ENCODE peak calls at places on chromosomes 6 and 20, in nine cellular contexts. A is HepG2; E is heart right ventricle; S is RWPE1; F is upper lobe of right lung; Z is SJSA1; W is left ventricle myocardium inferior; X is A549; R is CD4-positive, CD25-positive, alpha-beta regulatory T cell. B is an unnamed sample.

GRCh38 chr20:18056174-18057105 is 1.3 kb downstream of the OVOL2 start:
- DNase-seq in A (no peak), E (no peak), S (no peak), F (peak), Z (no peak), W (no peak), X (no peak), R (no peak), B (no peak)

GRCh38 chr6:47034919-47035318 is 7.2 kb downstream of the ADGRF1 start:
- DNase-seq in A (no peak), E (no peak), S (peak), F (no peak), Z (peak), W (no peak), X (no peak), R (no peak), B (peak)

GRCh38 chr6:147204060-147204785 is at the start of gene STXBP5:
- DNase-seq in A (peak), E (peak), S (peak), F (peak), Z (peak), W (peak), X (no peak), R (peak), B (no peak)

GRCh38 chr6:45351667-45352066 is 23.5 kb downstream of the RUNX2 start:
- DNase-seq in A (no peak), E (no peak), S (no peak), F (no peak), Z (no peak), W (no peak), X (no peak), R (no peak), B (no peak)

GRCh38 chr6:165675120-165675519 is 12.1 kb upstream of the PDE10A start:
- DNase-seq in A (no peak), E (no peak), S (no peak), F (no peak), Z (no peak), W (no peak), X (no peak), R (no peak), B (no peak)

GRCh38 chr6:45697605-45698004 is 318.1 kb downstream of the CLIC5 start:
- DNase-seq in A (no peak), E (no peak), S (peak), F (no peak), Z (peak), W (no peak), X (no peak), R (no peak), B (peak)

GRCh38 chr6:89350281-89351037 is 2.1 kb downstream of the UBE2J1 start:
- DNase-seq in A (no peak), E (no peak), S (no peak), F (no peak), Z (peak), W (no peak), X (no peak), R (no peak), B (no peak)

GRCh38 chr6:57247603-57248002 is 25.5 kb upstream of the RAB23 start:
- DNase-seq in A (no peak), E (no peak), S (no peak), F (no peak), Z (no peak), W (no peak), X (no peak), R (no peak), B (no peak)

GRCh38 chr20:41330343-41330720 is 10.3 kb upstream of the LPIN3 start:
- DNase-seq in A (no peak), E (no peak), S (no peak), F (no peak), Z (no peak), W (no peak), X (no peak), R (no peak), B (no peak)

GRCh38 chr6:35474129-35474977 is 6.2 kb downstream of the RPL10A start:
- DNase-seq in A (no peak), E (no peak), S (no peak), F (no peak), Z (no peak), W (no peak), X (no peak), R (no peak), B (no peak)

GRCh38 chr6:5981274-5982026 is 25.3 kb downstream of the NRN1 start:
- DNase-seq in A (no peak), E (no peak), S (peak), F (no peak), Z (peak), W (no peak), X (no peak), R (no peak), B (peak)

GRCh38 chr6:5584072-5584471 is 322.8 kb downstream of the FARS2 start:
- DNase-seq in A (no peak), E (no peak), S (no peak), F (no peak), Z (no peak), W (no peak), X (no peak), R (no peak), B (no peak)

GRCh38 chr6:163937071-163937470 is 522.6 kb downstream of the QKI start:
- DNase-seq in A (no peak), E (no peak), S (no peak), F (no peak), Z (no peak), W (no peak), X (no peak), R (no peak), B (no peak)

GRCh38 chr6:21359926-21360325 is 233.6 kb upstream of the SOX4 start:
- DNase-seq in A (no peak), E (no peak), S (no peak), F (no peak), Z (no peak), W (no peak), X (no peak), R (no peak), B (no peak)

GRCh38 chr20:38624084-38624483 is 22.5 kb downstream of the ARHGAP40 start:
- DNase-seq in A (no peak), E (no peak), S (no peak), F (no peak), Z (no peak), W (no peak), X (no peak), R (no peak), B (no peak)

GRCh38 chr20:38617830-38618196 is 16.2 kb downstream of the ARHGAP40 start:
- DNase-seq in A (no peak), E (no peak), S (no peak), F (no peak), Z (no peak), W (no peak), X (no peak), R (no peak), B (no peak)

GRCh38 chr20:38617011-38617829 is 15.6 kb downstream of the ARHGAP40 start:
- DNase-seq in A (peak), E (no peak), S (peak), F (no peak), Z (no peak), W (no peak), X (peak), R (no peak), B (peak)

GRCh38 chr20:38623061-38623460 is 21.5 kb downstream of the ARHGAP40 start:
- DNase-seq in A (no peak), E (no peak), S (no peak), F (no peak), Z (no peak), W (no peak), X (no peak), R (no peak), B (no peak)

DNA sequence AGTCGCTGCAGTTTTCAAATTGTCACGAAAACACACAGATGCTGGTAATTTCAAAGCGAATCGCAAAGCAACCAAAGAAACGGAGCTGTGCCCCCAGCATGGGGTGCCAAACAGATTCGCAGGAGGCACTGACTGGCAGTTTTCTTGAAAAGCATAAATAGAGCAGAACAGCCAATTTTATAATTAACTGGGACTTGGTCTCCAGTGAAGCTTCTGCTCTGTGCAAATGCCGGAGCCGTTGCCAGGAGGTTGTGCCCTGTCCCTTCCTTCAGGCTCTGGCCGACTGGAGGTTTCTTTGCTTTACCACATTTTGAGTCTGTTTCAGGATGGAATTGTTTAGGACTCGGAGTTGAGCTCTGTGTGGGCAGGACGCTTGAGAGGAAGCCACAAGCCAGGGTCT is 18.9 kb downstream of the ARHGAP40 start:
- DNase-seq in A (no peak), E (no peak), S (no peak), F (no peak), Z (no peak), W (no peak), X (no peak), R (no peak), B (no peak)
- H3K27ac ChIP-seq in A (no peak), E (no peak), S (no peak), F (no peak), Z (no peak), W (no peak), X (no peak), R (no peak), B (no peak)

DNA sequence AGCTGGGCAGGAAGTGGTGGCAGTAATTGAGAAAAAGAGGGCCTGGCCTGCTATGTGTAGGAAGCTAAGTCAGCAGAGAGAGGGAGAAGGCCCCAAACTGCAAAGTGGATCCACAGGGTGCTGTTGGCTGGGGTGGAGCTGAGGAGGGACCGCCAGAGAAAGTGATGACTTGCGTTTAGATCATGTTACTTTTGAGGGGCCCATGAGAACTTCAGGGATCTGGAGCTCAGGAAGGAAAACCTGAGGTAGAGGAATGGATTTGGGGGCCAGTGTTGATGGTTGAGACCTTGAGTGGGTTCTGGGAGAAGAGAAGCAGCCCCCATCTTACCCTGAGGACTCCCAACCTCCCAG is 155.5 kb downstream of the MRPL14 start:
- DNase-seq in A (no peak), E (no peak), S (no peak), F (no peak), Z (no peak), W (no peak), X (no peak), R (no peak), B (no peak)
- H3K27ac ChIP-seq in A (no peak), E (peak), S (peak), F (peak), Z (no peak), W (peak), X (no peak), R (no peak), B (peak)

GRCh38 chr6:13398421-13398994 is 70.2 kb upstream of the TBC1D7 start:
- DNase-seq in A (no peak), E (no peak), S (no peak), F (no peak), Z (no peak), W (no peak), X (no peak), R (no peak), B (no peak)

GRCh38 chr6:13397359-13398080 is 69.2 kb upstream of the TBC1D7 start:
- DNase-seq in A (no peak), E (no peak), S (no peak), F (no peak), Z (no peak), W (no peak), X (peak), R (no peak), B (no peak)

GRCh38 chr6:13395272-13396237 is 67.2 kb upstream of the TBC1D7 start:
- DNase-seq in A (peak), E (peak), S (no peak), F (no peak), Z (peak), W (peak), X (no peak), R (no peak), B (peak)

GRCh38 chr6:13398081-13398406 is 69.7 kb upstream of the TBC1D7 start:
- DNase-seq in A (no peak), E (no peak), S (peak), F (no peak), Z (no peak), W (no peak), X (no peak), R (no peak), B (peak)

GRCh38 chr6:13396241-13396792 is 68.0 kb upstream of the TBC1D7 start:
- DNase-seq in A (no peak), E (no peak), S (no peak), F (no peak), Z (no peak), W (no peak), X (no peak), R (no peak), B (no peak)
- H3K27ac ChIP-seq in A (no peak), E (peak), S (no peak), F (peak), Z (no peak), W (peak), X (peak), R (no peak), B (no peak)

DNA sequence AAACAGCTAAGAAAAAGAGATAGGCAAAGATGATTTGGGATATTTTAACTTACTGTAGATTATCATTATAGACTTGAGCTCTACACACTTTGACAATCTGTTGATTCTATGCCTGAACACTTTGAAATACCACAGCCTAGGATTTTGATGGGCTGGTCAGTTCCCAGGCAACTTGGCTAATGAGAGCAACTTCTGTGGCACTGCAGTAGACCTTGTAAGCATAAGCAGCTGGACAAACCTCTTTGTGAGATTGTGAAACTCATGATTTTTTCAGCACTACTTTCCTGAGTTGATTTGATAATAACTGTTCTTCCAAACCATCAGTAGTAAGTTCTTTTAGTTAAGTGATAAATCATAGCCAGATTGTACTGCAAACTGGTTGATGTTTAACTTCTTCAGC is 27.1 kb upstream of the ELOVL5 start:
- DNase-seq in A (no peak), E (no peak), S (no peak), F (no peak), Z (no peak), W (no peak), X (no peak), R (no peak), B (no peak)
- H3K27ac ChIP-seq in A (no peak), E (no peak), S (no peak), F (no peak), Z (no peak), W (no peak), X (no peak), R (no peak), B (no peak)

DNA sequence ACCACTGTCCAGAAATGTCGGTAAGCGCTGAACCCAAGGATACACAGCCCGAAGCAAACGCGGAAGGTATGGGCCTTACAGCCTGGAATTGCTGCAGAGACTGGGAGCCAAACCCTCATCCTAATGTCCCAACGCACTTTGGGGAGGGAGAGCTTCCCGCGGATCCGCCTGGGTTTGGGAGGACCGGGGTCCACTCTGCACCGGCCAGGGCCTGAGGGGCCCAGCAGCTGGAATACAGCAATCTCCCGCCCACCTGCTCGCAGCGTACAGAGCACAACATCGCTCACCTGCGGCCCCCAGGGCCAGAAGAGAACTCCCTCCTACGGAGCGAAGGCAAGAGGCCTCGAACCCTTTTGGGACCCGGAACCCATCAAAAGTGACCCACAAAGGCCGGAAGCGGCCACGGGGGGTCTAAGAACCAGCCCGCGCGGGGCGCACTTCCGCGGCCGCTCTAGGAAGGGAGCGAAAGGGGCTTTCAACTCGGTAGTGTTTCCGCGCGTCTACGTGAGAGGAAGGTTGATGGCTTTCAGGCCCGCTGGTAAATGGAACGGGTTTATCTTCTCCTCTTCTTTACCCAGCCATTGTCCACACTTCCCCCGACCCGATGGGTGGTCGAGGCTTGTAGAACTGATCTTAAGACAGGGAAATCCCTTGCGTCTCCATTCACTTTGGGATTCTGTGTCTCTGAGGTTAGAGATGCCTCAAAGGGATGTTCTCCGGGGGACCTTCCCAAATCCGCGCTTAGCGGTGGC is at the start of gene ZSCAN12:
- DNase-seq in A (peak), E (peak), S (peak), F (peak), Z (peak), W (peak), X (peak), R (peak), B (no peak)
- H3K27ac ChIP-seq in A (peak), E (peak), S (peak), F (peak), Z (peak), W (peak), X (peak), R (no peak), B (peak)

GRCh38 chr20:4059631-4060030 is 44.3 kb upstream of the RNF24 start:
- DNase-seq in A (no peak), E (no peak), S (no peak), F (no peak), Z (no peak), W (no peak), X (no peak), R (no peak), B (no peak)

GRCh38 chr20:4060856-4061440 is 45.6 kb upstream of the RNF24 start:
- DNase-seq in A (no peak), E (no peak), S (no peak), F (no peak), Z (no peak), W (no peak), X (no peak), R (no peak), B (no peak)

GRCh38 chr20:4061989-4062388 is 46.6 kb upstream of the RNF24 start:
- DNase-seq in A (no peak), E (no peak), S (no peak), F (no peak), Z (no peak), W (no peak), X (no peak), R (no peak), B (no peak)

GRCh38 chr20:4062721-4063606 is 47.6 kb upstream of the RNF24 start:
- DNase-seq in A (peak), E (no peak), S (no peak), F (no peak), Z (peak), W (no peak), X (no peak), R (no peak), B (no peak)

DNA sequence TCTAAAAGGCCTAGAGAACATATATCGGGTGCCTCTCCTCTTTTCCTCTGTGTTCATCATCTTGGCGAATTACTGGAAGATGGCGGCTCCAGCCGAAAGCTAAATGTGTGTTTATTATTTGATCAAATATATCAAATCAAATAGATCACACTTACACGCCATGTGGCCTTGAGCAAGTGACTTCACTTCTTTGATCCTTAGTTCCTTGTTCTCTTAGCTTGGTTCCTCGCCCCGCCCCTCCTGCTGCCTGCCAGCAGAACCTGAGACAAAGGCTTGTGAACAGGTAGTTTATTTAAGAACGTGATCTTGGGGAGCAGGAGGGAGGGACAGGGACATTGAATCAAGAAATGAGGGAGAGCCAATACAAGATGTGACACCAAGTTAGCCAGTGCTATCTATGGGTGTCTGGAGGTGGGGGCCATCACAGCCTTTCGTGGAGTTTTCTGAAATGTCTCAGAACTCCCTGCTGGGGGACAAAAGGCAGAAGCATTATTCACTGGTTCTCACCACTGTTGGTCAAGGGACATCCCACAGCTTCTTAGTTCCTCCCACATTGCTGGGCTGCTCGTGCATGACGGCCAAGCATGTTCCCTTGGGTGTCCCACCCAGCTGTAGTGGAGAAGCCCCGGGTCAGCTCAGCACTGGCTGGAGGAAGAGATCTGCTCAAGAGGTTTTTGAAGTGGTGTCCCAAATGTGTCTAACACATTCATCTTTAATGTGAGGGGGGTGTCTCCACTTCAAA is 44.9 kb upstream of the RNF24 start:
- DNase-seq in A (no peak), E (peak), S (no peak), F (peak), Z (no peak), W (peak), X (no peak), R (no peak), B (no peak)
- H3K27ac ChIP-seq in A (no peak), E (peak), S (peak), F (no peak), Z (no peak), W (peak), X (no peak), R (no peak), B (no peak)

DNA sequence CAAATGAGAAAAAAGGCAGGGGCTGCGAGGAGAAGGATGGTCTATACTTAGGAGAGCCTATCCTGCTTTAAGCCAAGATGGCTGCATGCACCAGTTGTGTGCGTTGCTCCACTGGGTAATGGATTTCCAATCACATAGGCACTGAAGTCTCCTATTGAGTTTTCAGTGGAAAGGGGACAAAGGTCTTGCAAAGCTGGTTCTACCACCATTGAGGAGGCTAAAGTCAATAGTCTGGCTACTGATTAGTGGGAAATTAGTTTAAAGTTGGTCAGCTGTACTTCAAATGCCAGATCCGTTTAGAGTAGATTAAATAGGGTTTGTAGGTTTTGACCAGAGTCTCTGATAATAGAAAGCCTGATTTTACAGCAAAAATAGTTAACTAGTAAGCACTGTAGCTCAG is 104.9 kb downstream of the SESN1 start:
- DNase-seq in A (peak), E (no peak), S (no peak), F (no peak), Z (no peak), W (no peak), X (no peak), R (no peak), B (no peak)
- H3K27ac ChIP-seq in A (peak), E (peak), S (no peak), F (peak), Z (no peak), W (peak), X (no peak), R (no peak), B (no peak)

GRCh38 chr6:11224252-11224965 is 8.1 kb downstream of the NEDD9 start:
- DNase-seq in A (no peak), E (no peak), S (no peak), F (no peak), Z (no peak), W (no peak), X (no peak), R (peak), B (no peak)

GRCh38 chr6:11223296-11223695 is 9.2 kb downstream of the NEDD9 start:
- DNase-seq in A (no peak), E (no peak), S (no peak), F (no peak), Z (no peak), W (no peak), X (no peak), R (no peak), B (no peak)

GRCh38 chr6:11221623-11222384 is 10.7 kb downstream of the NEDD9 start:
- DNase-seq in A (no peak), E (no peak), S (no peak), F (no peak), Z (no peak), W (no peak), X (no peak), R (no peak), B (no peak)

GRCh38 chr6:11224966-11225463 is 7.5 kb downstream of the NEDD9 start:
- DNase-seq in A (no peak), E (no peak), S (no peak), F (no peak), Z (no peak), W (no peak), X (no peak), R (no peak), B (no peak)

GRCh38 chr6:11222385-11223277 is 9.8 kb downstream of the NEDD9 start:
- DNase-seq in A (no peak), E (no peak), S (no peak), F (no peak), Z (no peak), W (no peak), X (no peak), R (no peak), B (no peak)
- H3K27ac ChIP-seq in A (peak), E (peak), S (no peak), F (peak), Z (no peak), W (peak), X (peak), R (peak), B (peak)

B was measured in epithelial cell of prostate.